ENCODE peak calls at places on chromosomes 12 and 14, in four cellular contexts. R is NCI-H2107; Z is neuronal stem cell; C is stimulated activated CD4-positive, alpha-beta T cell treated with anti-CD3 and anti-CD28 coated beads, TNF-alpha, amount 100 ng/mL, for 48 hours. H is an unnamed sample.
A peak's percentile ranks its signal among the peaks of the same experiment; 100 is the strongest.

GRCh38 chr14:101476931-101477553 is 84.3 kb upstream of the DIO3 start:
- DNase-seq in R (peak; percentile 83), Z (no peak), C (no peak), H (peak; percentile 98)

GRCh38 chr12:113174461-113175384 is 10.6 kb downstream of the DDX54 start:
- DNase-seq in R (peak; percentile 28), Z (peak; percentile 59), C (peak; percentile 71), H (peak; percentile 27)

GRCh38 chr14:63205850-63206249 is 1.6 kb downstream of the RHOJ start:
- DNase-seq in R (no peak), Z (no peak), C (no peak), H (no peak)

GRCh38 chr14:102050625-102051024 is 36.2 kb downstream of the HSP90AA1 start:
- DNase-seq in R (no peak), Z (no peak), C (no peak), H (no peak)

GRCh38 chr12:120677765-120678473 is 9.0 kb upstream of the MLEC start:
- DNase-seq in R (no peak), Z (no peak), C (no peak), H (no peak)

GRCh38 chr12:16359512-16360491 is 12.4 kb downstream of the MGST1 start:
- DNase-seq in R (no peak), Z (peak; percentile 50), C (peak; percentile 23), H (no peak)

GRCh38 chr12:64243809-64244208 is 21.7 kb upstream of the KICS2 start:
- DNase-seq in R (no peak), Z (no peak), C (no peak), H (no peak)

GRCh38 chr14:94355191-94355794 is 32.2 kb upstream of the SERPINA6 start:
- DNase-seq in R (no peak), Z (peak; percentile 27), C (no peak), H (no peak)

GRCh38 chr14:99734406-99735051 is 50.4 kb downstream of the CYP46A1 start:
- DNase-seq in R (no peak), Z (no peak), C (no peak), H (peak; percentile 12)

GRCh38 chr12:116551952-116552749 is 7.0 kb upstream of the MAP1LC3B2 start:
- DNase-seq in R (no peak), Z (no peak), C (no peak), H (no peak)

GRCh38 chr14:47626151-47627035 is 49.0 kb downstream of the MDGA2 start:
- DNase-seq in R (no peak), Z (no peak), C (no peak), H (no peak)

GRCh38 chr14:21039059-21039422 is 3.1 kb upstream of the RNASE7 start:
- DNase-seq in R (no peak), Z (no peak), C (no peak), H (no peak)

GRCh38 chr14:80426686-80427085 is 215.4 kb upstream of the DIO2 start:
- DNase-seq in R (no peak), Z (no peak), C (no peak), H (no peak)

GRCh38 chr12:50283924-50284236 is 560 bp upstream of the LIMA1 start:
- DNase-seq in R (no peak), Z (no peak), C (no peak), H (peak; percentile 48)

GRCh38 chr14:32397871-32398640 is 69.0 kb downstream of the AKAP6 start:
- DNase-seq in R (no peak), Z (no peak), C (no peak), H (no peak)

GRCh38 chr12:51415931-51416330 is 8.7 kb upstream of the SLC4A8 start:
- DNase-seq in R (no peak), Z (no peak), C (no peak), H (no peak)

GRCh38 chr12:130011611-130012385 is 108.0 kb upstream of the TMEM132D start:
- DNase-seq in R (no peak), Z (no peak), C (no peak), H (no peak)

GRCh38 chr14:34920339-34920738 is 45.2 kb upstream of the BAZ1A start:
- DNase-seq in R (no peak), Z (no peak), C (no peak), H (no peak)

GRCh38 chr12:49410833-49411232 is 43.6 kb downstream of the SPATS2 start:
- DNase-seq in R (no peak), Z (no peak), C (no peak), H (no peak)

GRCh38 chr12:79421236-79421740 is 269.5 kb downstream of the PAWR start:
- DNase-seq in R (no peak), Z (no peak), C (no peak), H (no peak)

GRCh38 chr12:2396448-2396871 is 343.7 kb downstream of the CACNA1C start:
- DNase-seq in R (no peak), Z (no peak), C (no peak), H (peak; percentile 6)

GRCh38 chr12:25152055-25152454 is 42.9 kb downstream of the DNAI7 start:
- DNase-seq in R (no peak), Z (no peak), C (no peak), H (no peak)

GRCh38 chr12:84937383-84937782 is 24.8 kb upstream of the SLC6A15 start:
- DNase-seq in R (no peak), Z (no peak), C (no peak), H (no peak)

GRCh38 chr12:19710811-19711793 is 271.8 kb downstream of the AEBP2 start:
- DNase-seq in R (no peak), Z (no peak), C (no peak), H (no peak)

GRCh38 chr12:69024413-69024812 is 91.4 kb upstream of the CPM start:
- DNase-seq in R (no peak), Z (no peak), C (no peak), H (peak; percentile 3)

GRCh38 chr14:61433169-61433568 is 111.8 kb downstream of the PRKCH start:
- DNase-seq in R (no peak), Z (no peak), C (no peak), H (no peak)

GRCh38 chr12:121858662-121859572 is at the start of gene HPD:
- DNase-seq in R (no peak), Z (no peak), C (no peak), H (no peak)

GRCh38 chr12:120214626-120215356 is 13.9 kb upstream of the RPLP0 start:
- DNase-seq in R (no peak), Z (no peak), C (no peak), H (no peak)

GRCh38 chr12:94704452-94704871 is 54.1 kb upstream of the TMCC3 start:
- DNase-seq in R (no peak), Z (no peak), C (no peak), H (no peak)

GRCh38 chr12:20967756-20968155 is 157.3 kb downstream of the SLCO1B3 start:
- DNase-seq in R (no peak), Z (no peak), C (no peak), H (no peak)